ENCODE peak calls at places on chromosomes 12 and 14, in four cellular contexts. K is transverse colon, L is RWPE2, T is epithelial cell of esophagus. M is an unnamed sample.

GRCh38 chr12:66144796-66145754 is 14.5 kb upstream of the LLPH start:
- DNase-seq in K (peak), L (no peak), T (peak), M (peak)

GRCh38 chr14:89625988-89626806 is 209.2 kb upstream of the FOXN3 start:
- DNase-seq in K (no peak), L (no peak), T (peak), M (no peak)

GRCh38 chr12:112340983-112341840 is 41.0 kb downstream of the HECTD4 start:
- DNase-seq in K (no peak), L (no peak), T (peak), M (no peak)

GRCh38 chr12:46303039-46303666 is 34.3 kb upstream of the SLC38A1 start:
- DNase-seq in K (peak), L (no peak), T (peak), M (peak)

GRCh38 chr12:93176166-93176565 is 201.6 kb upstream of the NUDT4 start:
- DNase-seq in K (no peak), L (no peak), T (peak), M (no peak)

GRCh38 chr12:89352492-89353187 is at the start of gene DUSP6:
- DNase-seq in K (peak), L (peak), T (peak), M (peak)

GRCh38 chr12:106369624-106370346 is 12.2 kb downstream of the POLR3B start:
- DNase-seq in K (no peak), L (no peak), T (peak), M (no peak)

GRCh38 chr14:61154606-61155005 is 126.5 kb downstream of the TMEM30B start:
- DNase-seq in K (no peak), L (no peak), T (no peak), M (no peak)

GRCh38 chr14:102854397-102854703 is 68.1 kb upstream of the AMN start:
- DNase-seq in K (no peak), L (no peak), T (no peak), M (no peak)

GRCh38 chr14:96204151-96205058 is at the start of gene BDKRB2:
- DNase-seq in K (peak), L (peak), T (peak), M (peak)

GRCh38 chr14:63039800-63040380 is 5.4 kb downstream of the KCNH5 start:
- DNase-seq in K (no peak), L (no peak), T (peak), M (no peak)

GRCh38 chr12:14846042-14846587 is 2.8 kb upstream of the ART4 start:
- DNase-seq in K (no peak), L (no peak), T (no peak), M (no peak)

GRCh38 chr12:48980389-48980952 is 2.3 kb downstream of the WNT1 start:
- DNase-seq in K (peak), L (peak), T (no peak), M (no peak)

GRCh38 chr12:48980953-48981756 is 3.0 kb downstream of the WNT1 start:
- DNase-seq in K (no peak), L (peak), T (no peak), M (no peak)

GRCh38 chr12:48978741-48979601 is 849 bp downstream of the WNT1 start:
- DNase-seq in K (no peak), L (no peak), T (no peak), M (no peak)

GRCh38 chr12:48978291-48978740 is at the start of gene WNT1:
- DNase-seq in K (no peak), L (no peak), T (no peak), M (no peak)

GRCh38 chr12:48979602-48980388 is 1.7 kb downstream of the WNT1 start:
- DNase-seq in K (peak), L (peak), T (no peak), M (no peak)
- H3K4me3 ChIP-seq in K (peak), L (no peak), T (no peak), M (no peak)

GRCh38 chr12:123972448-123973401 is at the start of the genes CCDC92 and ZNF664:
- DNase-seq in K (peak), L (peak), T (peak), M (peak)
- TF ChIP-seq CTCF in K (peak), L (peak), T (no peak), M (no peak)

GRCh38 chr12:27914956-27915355 is 57.6 kb downstream of the PTHLH start:
- DNase-seq in K (no peak), L (no peak), T (no peak), M (no peak)

GRCh38 chr12:27907766-27908165 is 64.8 kb downstream of the PTHLH start:
- DNase-seq in K (no peak), L (no peak), T (peak), M (no peak)

GRCh38 chr12:27913999-27914614 is 58.4 kb downstream of the PTHLH start:
- DNase-seq in K (no peak), L (no peak), T (no peak), M (no peak)

GRCh38 chr12:27915536-27915935 is 57.0 kb downstream of the PTHLH start:
- DNase-seq in K (no peak), L (no peak), T (no peak), M (no peak)

DNA sequence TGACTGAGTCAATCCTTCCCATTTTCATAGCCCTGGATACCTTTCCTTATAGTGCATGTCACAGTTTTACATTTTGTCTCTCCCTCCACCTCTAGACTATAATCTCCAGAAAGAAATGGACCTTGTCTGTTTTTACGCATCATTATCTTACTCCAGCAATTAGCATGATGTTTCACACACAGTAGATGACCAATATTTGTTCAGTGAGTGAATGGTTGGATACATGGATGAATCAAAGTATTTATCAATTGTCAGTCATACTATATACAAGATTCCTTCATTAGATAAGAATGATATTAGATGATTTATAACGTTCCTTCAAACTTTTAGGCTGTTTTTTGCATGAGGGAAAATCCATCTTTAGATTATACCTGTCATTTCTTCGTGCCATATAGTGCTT is 61.1 kb downstream of the PTHLH start:
- DNase-seq in K (no peak), L (no peak), T (no peak), M (no peak)
- H3K4me3 ChIP-seq in K (no peak), L (no peak), T (no peak), M (no peak)

GRCh38 chr14:52862652-52863338 is 71.4 kb upstream of the GNPNAT1 start:
- DNase-seq in K (no peak), L (no peak), T (peak), M (no peak)

GRCh38 chr14:52860910-52861309 is 69.5 kb upstream of the GNPNAT1 start:
- DNase-seq in K (no peak), L (no peak), T (no peak), M (no peak)

GRCh38 chr14:52868911-52869611 is 77.7 kb upstream of the GNPNAT1 start:
- DNase-seq in K (no peak), L (no peak), T (no peak), M (no peak)

GRCh38 chr14:52860209-52860608 is 68.8 kb upstream of the GNPNAT1 start:
- DNase-seq in K (no peak), L (no peak), T (no peak), M (no peak)

GRCh38 chr14:52863339-52863700 is 71.9 kb upstream of the GNPNAT1 start:
- DNase-seq in K (no peak), L (no peak), T (no peak), M (no peak)
- TF ChIP-seq CTCF in K (no peak), L (no peak), T (no peak), M (no peak)

GRCh38 chr12:68613209-68613904 is 2.7 kb downstream of the RAP1B start:
- DNase-seq in K (no peak), L (no peak), T (no peak), M (no peak)
- H3K4me3 ChIP-seq in K (peak), L (no peak), T (no peak), M (peak)

GRCh38 chr12:24582954-24583601 is 365.8 kb downstream of the BCAT1 start:
- DNase-seq in K (no peak), L (no peak), T (no peak), M (no peak)

GRCh38 chr12:24591079-24591626 is 357.7 kb downstream of the BCAT1 start:
- DNase-seq in K (no peak), L (no peak), T (peak), M (no peak)

GRCh38 chr12:24592048-24592447 is 356.9 kb downstream of the BCAT1 start:
- DNase-seq in K (no peak), L (no peak), T (no peak), M (no peak)

GRCh38 chr12:24584032-24584675 is 364.7 kb downstream of the BCAT1 start:
- DNase-seq in K (no peak), L (no peak), T (no peak), M (no peak)

DNA sequence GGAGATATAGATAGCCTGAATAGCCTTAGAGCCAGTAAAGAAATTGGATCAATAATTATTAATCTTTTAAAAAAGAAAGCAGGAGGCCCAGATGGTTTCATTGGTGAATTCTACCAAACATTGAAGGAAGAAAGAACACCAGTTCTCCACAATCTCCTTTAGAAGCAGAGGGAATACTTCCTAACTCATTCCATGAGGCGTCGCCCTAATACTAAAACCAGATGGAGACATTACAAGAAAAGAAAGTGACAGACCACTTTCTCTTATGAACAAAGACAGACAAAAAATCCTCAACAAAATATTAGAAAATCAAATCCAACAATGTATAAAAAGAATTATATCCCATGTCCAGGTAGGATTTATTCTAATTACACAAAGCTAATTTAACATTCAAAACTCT is 362.6 kb downstream of the BCAT1 start:
- DNase-seq in K (no peak), L (no peak), T (no peak), M (no peak)
- TF ChIP-seq CTCF in K (no peak), L (no peak), T (no peak), M (no peak)

GRCh38 chr12:57435288-57435687 is 704 bp downstream of the INHBC start:
- DNase-seq in K (no peak), L (no peak), T (no peak), M (no peak)
- H3K4me3 ChIP-seq in K (no peak), L (no peak), T (no peak), M (no peak)

GRCh38 chr12:41190360-41190759 is 2.2 kb downstream of the PDZRN4 start:
- DNase-seq in K (no peak), L (no peak), T (peak), M (no peak)
- TF ChIP-seq CTCF in K (no peak), L (peak), T (peak), M (peak)

GRCh38 chr12:34253674-34254073 is 231.4 kb downstream of the ALG10 start:
- DNase-seq in K (no peak), L (no peak), T (no peak), M (no peak)

GRCh38 chr12:34257093-34257492 is 234.8 kb downstream of the ALG10 start:
- DNase-seq in K (no peak), L (no peak), T (no peak), M (no peak)
- H3K4me3 ChIP-seq in K (no peak), L (no peak), T (no peak), M (no peak)

M was measured in HFF-Myc.